ENCODE peak calls at places on chromosomes 16 and 17, in five cellular contexts. J is body of pancreas, O is heart left ventricle, G is endothelial cell of umbilical vein, A is stomach. Q is an unnamed sample.
A peak's percentile ranks its signal among the peaks of the same experiment; 100 is the strongest.

GRCh38 chr17:67360880-67361279 is 5.5 kb downstream of the PSMD12 start:
- DNase-seq in J (no peak), O (no peak), G (no peak), A (no peak), Q (no peak)

GRCh38 chr16:2475413-2476344 is 752 bp downstream of the TBC1D24 start:
- DNase-seq in J (peak; percentile 59), O (no peak), G (no peak), A (peak; percentile 53), Q (no peak)

GRCh38 chr16:3974751-3975150 is 94.2 kb upstream of the CREBBP start:
- DNase-seq in J (no peak), O (no peak), G (no peak), A (no peak), Q (no peak)

GRCh38 chr16:47732122-47732805 is 271.1 kb downstream of the PHKB start:
- DNase-seq in J (no peak), O (no peak), G (peak; percentile 5), A (no peak), Q (peak; percentile 42)

GRCh38 chr17:5841862-5842261 is 228.3 kb upstream of the WSCD1 start:
- DNase-seq in J (no peak), O (no peak), G (no peak), A (no peak), Q (no peak)

GRCh38 chr17:44608732-44609435 is 47.4 kb upstream of the MEIOC start:
- DNase-seq in J (no peak), O (no peak), G (no peak), A (no peak), Q (no peak)

GRCh38 chr16:30910427-30911029 is 12.8 kb upstream of the FBXL19 start:
- DNase-seq in J (no peak), O (no peak), G (no peak), A (no peak), Q (no peak)

GRCh38 chr16:49488336-49488735 is 114.7 kb downstream of the C16orf78 start:
- DNase-seq in J (no peak), O (no peak), G (no peak), A (no peak), Q (no peak)

GRCh38 chr16:55641430-55642056 is 14.2 kb upstream of the SLC6A2 start:
- DNase-seq in J (no peak), O (no peak), G (peak; percentile 42), A (no peak), Q (no peak)

GRCh38 chr16:1791943-1792812 is 1.3 kb downstream of the IGFALS start:
- DNase-seq in J (no peak), O (peak; percentile 6), G (no peak), A (no peak), Q (no peak)

GRCh38 chr17:78174332-78174869 is 6.0 kb downstream of the SYNGR2 start:
- DNase-seq in J (peak; percentile 96), O (peak; percentile 87), G (peak; percentile 73), A (peak; percentile 96), Q (no peak)

GRCh38 chr16:73546351-73546845 is 498.5 kb upstream of the ZFHX3 start:
- DNase-seq in J (no peak), O (no peak), G (no peak), A (no peak), Q (no peak)

GRCh38 chr16:30353438-30354129 is 1.5 kb downstream of the CD2BP2 start:
- DNase-seq in J (no peak), O (no peak), G (no peak), A (no peak), Q (no peak)

GRCh38 chr17:46020023-46020735 is 21.1 kb downstream of the STH start:
- DNase-seq in J (no peak), O (no peak), G (no peak), A (no peak), Q (no peak)

GRCh38 chr17:59368218-59368857 is 36.9 kb downstream of the YPEL2 start:
- DNase-seq in J (no peak), O (no peak), G (no peak), A (no peak), Q (no peak)
- TF ChIP-seq POLR2A in J (no peak), O (no peak), G (no peak), A (no peak), Q (no peak)

DNA sequence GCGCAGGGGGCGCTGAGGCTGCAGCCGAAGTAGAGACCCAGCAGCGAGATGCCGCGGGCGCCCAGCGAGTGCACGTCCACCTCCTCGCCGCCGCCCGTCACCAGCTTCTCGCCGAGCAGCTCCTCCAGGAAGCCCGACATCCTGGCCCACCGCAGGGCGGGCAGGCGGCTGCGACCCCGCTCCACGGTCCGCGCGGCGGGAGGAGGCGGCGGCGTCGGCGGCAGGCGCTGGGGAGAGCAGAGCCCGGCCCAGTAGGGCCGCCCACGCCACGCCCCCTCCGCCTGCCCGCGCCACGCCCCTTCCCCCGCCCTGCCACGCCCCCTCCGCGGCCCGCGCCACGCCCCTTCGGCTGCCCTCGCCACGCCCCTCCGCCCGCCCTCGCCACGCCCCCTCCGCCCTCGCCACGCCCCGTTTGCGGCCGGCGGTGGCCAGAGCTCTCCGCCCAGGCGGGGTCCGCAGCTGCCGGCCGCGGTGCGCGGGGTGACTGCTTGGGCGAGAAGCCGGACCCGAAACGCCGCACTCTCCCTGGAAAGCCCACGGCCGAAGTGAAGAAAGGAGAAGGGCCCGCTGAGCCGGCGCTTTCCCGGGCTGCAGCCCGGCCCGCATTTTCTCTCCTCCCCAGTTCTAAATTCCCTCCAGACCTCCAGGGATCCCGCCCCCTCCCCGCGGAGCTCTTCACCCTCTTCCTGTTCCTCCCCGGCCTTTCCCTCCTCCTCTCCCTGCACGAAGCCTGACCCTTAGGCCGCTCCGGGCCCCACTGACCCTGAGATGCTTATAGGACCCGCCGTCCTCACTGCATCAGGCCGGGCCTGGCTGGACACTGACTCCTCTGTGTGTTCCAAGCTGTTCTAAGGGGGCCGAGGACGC is at the start of gene NXN:
- DNase-seq in J (peak; percentile 89), O (peak; percentile 90), G (peak; percentile 80), A (peak; percentile 91), Q (peak; percentile 79)
- TF ChIP-seq POLR2A in J (peak; percentile 63), O (peak; percentile 56), G (peak; percentile 82), A (no peak), Q (peak; percentile 55)

GRCh38 chr16:400061-400540 is 1.6 kb upstream of the DECR2 start:
- DNase-seq in J (no peak), O (peak; percentile 13), G (no peak), A (no peak), Q (no peak)

GRCh38 chr16:397135-397661 is at the start of gene NME4:
- DNase-seq in J (no peak), O (no peak), G (peak; percentile 19), A (no peak), Q (peak; percentile 59)

GRCh38 chr16:397736-398332 is 835 bp downstream of the NME4 start:
- DNase-seq in J (peak; percentile 83), O (peak; percentile 72), G (peak; percentile 49), A (peak; percentile 82), Q (no peak)

GRCh38 chr16:399278-400019 is 2.2 kb upstream of the DECR2 start:
- DNase-seq in J (no peak), O (no peak), G (no peak), A (no peak), Q (no peak)

DNA sequence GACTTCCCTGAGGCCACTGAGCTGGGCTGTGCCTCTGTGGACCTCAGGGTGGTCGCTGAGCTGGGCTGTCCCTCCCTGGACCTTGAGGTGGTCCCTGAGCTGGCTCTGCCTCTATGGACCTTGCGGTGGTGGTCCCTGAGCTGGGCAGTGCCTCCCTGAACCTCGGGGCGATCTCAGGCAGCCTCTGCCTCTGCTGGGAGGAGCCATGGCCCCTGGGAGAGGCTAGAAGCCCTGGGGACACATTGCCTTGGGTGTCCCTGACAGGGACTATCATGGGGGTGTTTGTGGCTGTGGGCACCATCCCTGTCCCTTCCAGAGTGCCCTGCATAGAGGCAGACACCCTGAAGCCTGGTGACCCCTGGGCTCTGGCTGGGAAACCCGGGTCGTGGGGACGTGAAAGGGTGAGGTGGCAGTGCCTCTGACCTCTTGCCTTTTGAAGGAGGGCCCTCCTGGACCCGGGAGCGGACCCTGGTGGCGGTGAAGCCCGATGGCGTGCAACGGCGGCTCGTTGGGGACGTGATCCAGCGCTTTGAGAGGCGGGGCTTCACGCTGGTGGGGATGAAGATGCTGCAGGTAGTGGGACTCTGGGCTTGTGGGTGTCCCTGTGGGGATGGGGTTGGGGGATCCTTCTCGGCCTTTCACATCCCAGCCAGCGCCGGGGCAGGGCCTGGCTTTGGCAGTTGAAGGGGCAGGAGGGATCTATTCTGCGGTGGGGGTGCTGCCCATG is 1.7 kb downstream of the NME4 start:
- DNase-seq in J (no peak), O (no peak), G (no peak), A (no peak), Q (no peak)
- TF ChIP-seq POLR2A in J (no peak), O (no peak), G (no peak), A (no peak), Q (no peak)

GRCh38 chr17:74768763-74769114 is 7.4 kb downstream of the NAT9 start:
- DNase-seq in J (no peak), O (no peak), G (no peak), A (no peak), Q (no peak)

GRCh38 chr17:74766413-74766812 is 9.7 kb downstream of the NAT9 start:
- DNase-seq in J (no peak), O (no peak), G (no peak), A (no peak), Q (no peak)

GRCh38 chr17:74769266-74769855 is 6.8 kb downstream of the NAT9 start:
- DNase-seq in J (no peak), O (no peak), G (no peak), A (no peak), Q (no peak)

GRCh38 chr17:74768069-74768762 is 7.9 kb downstream of the NAT9 start:
- DNase-seq in J (peak; percentile 92), O (peak; percentile 76), G (no peak), A (peak; percentile 89), Q (peak; percentile 97)

GRCh38 chr17:74767111-74767516 is 9.0 kb downstream of the NAT9 start:
- DNase-seq in J (no peak), O (no peak), G (no peak), A (no peak), Q (no peak)
- TF ChIP-seq POLR2A in J (no peak), O (no peak), G (no peak), A (no peak), Q (no peak)

DNA sequence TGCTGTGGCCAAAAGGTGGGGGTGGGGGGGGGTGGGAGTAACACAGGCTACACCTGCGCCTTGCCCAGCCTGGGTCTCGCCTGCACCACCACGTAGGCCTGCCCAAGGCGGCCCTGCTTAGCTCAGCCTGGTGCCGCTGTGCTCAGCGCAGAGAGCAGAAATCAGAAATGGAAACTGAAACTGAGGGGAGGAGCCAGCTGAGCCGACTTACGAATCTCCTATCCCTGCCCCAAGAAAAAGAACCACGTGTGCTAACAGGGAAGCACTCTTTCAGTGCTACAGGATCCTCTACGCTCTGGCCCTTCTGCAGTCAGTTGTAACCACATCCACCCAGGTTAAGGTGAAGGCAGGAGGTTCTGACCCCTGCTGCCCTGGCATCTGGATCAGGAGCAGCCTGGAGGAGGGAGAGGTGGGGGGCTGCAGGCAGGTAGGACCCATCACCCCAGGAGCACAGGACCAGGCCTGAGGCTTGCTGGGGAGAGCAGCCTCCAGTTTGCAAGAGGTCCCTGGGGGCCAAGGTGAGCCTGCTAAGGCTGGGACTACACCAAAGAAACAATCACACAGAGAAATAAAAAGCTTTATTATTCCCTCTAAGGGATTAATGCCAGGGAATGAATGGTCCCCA is at the start of gene DHX58:
- DNase-seq in J (peak; percentile 79), O (peak; percentile 82), G (peak; percentile 88), A (peak; percentile 81), Q (peak; percentile 95)
- TF ChIP-seq POLR2A in J (peak; percentile 67), O (peak; percentile 56), G (peak; percentile 74), A (no peak), Q (peak; percentile 75)

GRCh38 chr16:89420204-89420603 is 70.2 kb downstream of the ANKRD11 start:
- DNase-seq in J (no peak), O (no peak), G (no peak), A (no peak), Q (no peak)
- TF ChIP-seq POLR2A in J (no peak), O (no peak), G (no peak), A (no peak), Q (no peak)